ENCODE peak calls at places on chromosomes 2 and 18, in five cellular contexts. L is ovary, U is osteoblast, X is IMR-90, S is transverse colon. R is an unnamed sample.

GRCh38 chr2:73089270-73090030 is 17.9 kb upstream of the SFXN5 start:
- DNase-seq in L (peak; percentile 48), U (peak; percentile 100), X (peak; percentile 100), S (no peak), R (no peak)

GRCh38 chr2:36458106-36458505 is 102.5 kb downstream of the CRIM1 start:
- DNase-seq in L (no peak), U (no peak), X (no peak), S (no peak), R (no peak)

GRCh38 chr2:227407601-227408089 is 19.9 kb upstream of the SCYGR1 start:
- DNase-seq in L (no peak), U (peak; percentile 58), X (no peak), S (peak; percentile 31), R (no peak)

GRCh38 chr2:69733338-69734039 is 8.4 kb upstream of the ANXA4 start:
- DNase-seq in L (no peak), U (no peak), X (peak; percentile 34), S (no peak), R (no peak)

GRCh38 chr2:171172980-171173542 is 12.4 kb upstream of the TLK1 start:
- DNase-seq in L (no peak), U (no peak), X (peak; percentile 48), S (no peak), R (no peak)

GRCh38 chr18:12921178-12921577 is 26.6 kb upstream of the SEH1L start:
- DNase-seq in L (no peak), U (no peak), X (no peak), S (no peak), R (no peak)

GRCh38 chr2:220228310-220229006 is 601.0 kb downstream of the SLC4A3 start:
- DNase-seq in L (no peak), U (peak; percentile 78), X (peak; percentile 99), S (no peak), R (no peak)

GRCh38 chr18:49726564-49726963 is 86.8 kb downstream of the ACAA2 start:
- DNase-seq in L (no peak), U (peak; percentile 29), X (peak; percentile 13), S (no peak), R (no peak)

GRCh38 chr2:60230596-60230995 is 322.9 kb downstream of the BCL11A start:
- DNase-seq in L (no peak), U (no peak), X (no peak), S (no peak), R (no peak)

GRCh38 chr2:103144837-103145236 is 383.0 kb downstream of the TMEM182 start:
- DNase-seq in L (no peak), U (no peak), X (no peak), S (no peak), R (no peak)

GRCh38 chr2:197675711-197676188 is 363 bp upstream of the RFTN2 start:
- DNase-seq in L (no peak), U (peak; percentile 22), X (peak; percentile 76), S (no peak), R (no peak)

GRCh38 chr2:16165518-16166326 is 225.4 kb downstream of the MYCN start:
- DNase-seq in L (no peak), U (no peak), X (no peak), S (no peak), R (no peak)

GRCh38 chr2:241237047-241237446 is 48.6 kb downstream of the ANO7 start:
- DNase-seq in L (peak; percentile 69), U (peak; percentile 57), X (no peak), S (no peak), R (no peak)

GRCh38 chr2:241235859-241236593 is 47.5 kb downstream of the ANO7 start:
- DNase-seq in L (peak; percentile 29), U (peak; percentile 44), X (no peak), S (no peak), R (no peak)

GRCh38 chr2:241238693-241239198 is 50.3 kb downstream of the ANO7 start:
- DNase-seq in L (no peak), U (peak; percentile 31), X (no peak), S (no peak), R (no peak)

GRCh38 chr2:241239552-241240202 is 51.2 kb downstream of the ANO7 start:
- DNase-seq in L (no peak), U (peak; percentile 78), X (no peak), S (no peak), R (no peak)

DNA sequence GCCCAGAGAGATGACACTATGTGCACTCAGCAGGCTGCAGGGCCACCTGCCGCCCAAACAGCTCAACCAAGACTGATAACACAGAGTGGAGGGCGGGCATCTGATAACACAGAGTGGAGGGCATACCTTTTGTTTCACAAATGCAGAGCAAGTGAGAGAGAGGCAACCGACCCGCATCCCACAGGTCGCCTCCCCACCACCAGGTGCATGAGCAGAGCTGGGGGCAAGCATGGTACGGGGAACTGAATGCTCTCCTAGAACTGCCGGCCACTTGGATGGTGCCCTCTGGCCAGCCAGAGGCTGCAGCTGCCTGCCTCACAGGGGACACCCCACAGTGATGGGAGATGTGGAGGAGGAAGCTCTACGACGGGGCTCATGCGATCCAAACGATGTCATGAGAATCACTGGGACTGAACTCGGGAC is 49.5 kb downstream of the ANO7 start:
- DNase-seq in L (no peak), U (peak; percentile 59), X (no peak), S (no peak), R (no peak)
- H3K36me3 ChIP-seq in L (no peaks in the 10 kb centered on the region), U (peaks cover 98% of the 10 kb centered on the region), X (peaks cover 94% of the 10 kb centered on the region), S (peaks cover 95% of the 10 kb centered on the region), R (peaks cover 2% of the 10 kb centered on the region)

GRCh38 chr2:22894761-22895160 is 490.2 kb upstream of the KLHL29 start:
- DNase-seq in L (no peak), U (no peak), X (no peak), S (no peak), R (no peak)
- H3K36me3 ChIP-seq in L (no peaks in the 10 kb centered on the region), U (no peaks in the 10 kb centered on the region), X (no peaks in the 10 kb centered on the region), S (no peaks in the 10 kb centered on the region), R (no peaks in the 10 kb centered on the region)

DNA sequence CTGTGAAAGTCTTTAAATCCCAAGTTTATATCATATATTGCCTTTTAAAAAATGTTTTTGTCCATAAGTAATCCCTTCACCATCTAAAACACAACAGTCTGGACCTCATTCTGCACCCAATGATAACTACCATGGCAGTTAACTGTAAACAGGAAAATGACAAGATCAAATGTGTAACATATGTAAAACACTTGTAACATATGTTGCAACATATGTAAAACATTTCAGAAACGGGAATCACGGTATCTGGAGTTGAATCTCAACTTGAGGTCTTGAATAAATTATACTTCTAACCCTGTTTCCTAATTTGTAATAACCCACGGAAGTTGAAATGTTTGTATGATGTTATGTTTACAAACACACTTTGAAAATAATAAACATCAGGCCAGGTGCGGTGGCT is 6.2 kb downstream of the LRPPRC start:
- DNase-seq in L (no peak), U (no peak), X (no peak), S (no peak), R (no peak)
- H3K36me3 ChIP-seq in L (no peaks in the 10 kb centered on the region), U (peaks cover 16% of the 10 kb centered on the region), X (peaks cover 5% of the 10 kb centered on the region), S (no peaks in the 10 kb centered on the region), R (peaks cover 17% of the 10 kb centered on the region)

GRCh38 chr2:96113951-96114350 is 2.4 kb downstream of the ADRA2B start:
- DNase-seq in L (no peak), U (peak; percentile 80), X (no peak), S (no peak), R (no peak)

GRCh38 chr2:96116424-96116878 is at the start of gene ADRA2B:
- DNase-seq in L (peak; percentile 54), U (peak; percentile 86), X (no peak), S (peak; percentile 88), R (peak; percentile 88)

GRCh38 chr2:96115631-96116423 is 544 bp downstream of the ADRA2B start:
- DNase-seq in L (no peak), U (peak; percentile 77), X (no peak), S (no peak), R (peak; percentile 35)

GRCh38 chr2:96114546-96114902 is 1.8 kb downstream of the ADRA2B start:
- DNase-seq in L (no peak), U (peak; percentile 78), X (no peak), S (no peak), R (no peak)

GRCh38 chr2:96114903-96115581 is 1.3 kb downstream of the ADRA2B start:
- DNase-seq in L (no peak), U (peak; percentile 76), X (no peak), S (no peak), R (peak; percentile 34)
- H3K36me3 ChIP-seq in L (no peaks in the 10 kb centered on the region), U (no peaks in the 10 kb centered on the region), X (no peaks in the 10 kb centered on the region), S (no peaks in the 10 kb centered on the region), R (no peaks in the 10 kb centered on the region)

GRCh38 chr2:135840601-135841000 is 3.6 kb upstream of the LCT start:
- DNase-seq in L (no peak), U (no peak), X (no peak), S (peak; percentile 18), R (no peak)
- H3K36me3 ChIP-seq in L (no peaks in the 10 kb centered on the region), U (peaks cover 13% of the 10 kb centered on the region), X (peaks cover 4% of the 10 kb centered on the region), S (no peaks in the 10 kb centered on the region), R (peaks cover 7% of the 10 kb centered on the region)

DNA sequence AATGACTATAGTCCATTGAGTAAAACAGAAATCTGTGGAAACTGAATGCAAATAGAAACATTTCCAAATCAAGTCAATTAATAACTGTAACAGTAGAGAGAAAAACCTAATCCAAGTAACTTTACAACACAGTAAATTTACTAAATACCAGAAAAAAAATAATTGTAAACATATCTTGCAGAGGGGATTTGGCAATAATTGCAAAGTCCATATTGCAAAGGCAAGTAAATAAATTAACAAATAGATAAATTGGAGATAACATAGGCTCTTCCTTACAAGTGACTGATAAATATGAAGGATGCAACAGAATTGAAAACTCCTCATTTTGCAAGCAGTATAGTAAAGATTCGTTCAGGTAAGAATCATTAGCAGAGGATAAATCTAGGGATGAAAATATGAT is 65.0 kb downstream of the SMC6 start:
- DNase-seq in L (no peak), U (no peak), X (no peak), S (no peak), R (no peak)
- H3K36me3 ChIP-seq in L (no peaks in the 10 kb centered on the region), U (peaks cover 12% of the 10 kb centered on the region), X (peaks cover 4% of the 10 kb centered on the region), S (peaks cover 6% of the 10 kb centered on the region), R (no peaks in the 10 kb centered on the region)

GRCh38 chr2:241340621-241341163 is 15.4 kb upstream of the FARP2 start:
- DNase-seq in L (no peak), U (peak; percentile 39), X (no peak), S (peak; percentile 28), R (no peak)

GRCh38 chr2:241334813-241335212 is 19.1 kb downstream of the SEPTIN2 start:
- DNase-seq in L (no peak), U (no peak), X (no peak), S (no peak), R (no peak)

GRCh38 chr2:241344925-241345651 is 11.0 kb upstream of the FARP2 start:
- DNase-seq in L (no peak), U (peak; percentile 49), X (peak; percentile 51), S (no peak), R (no peak)

DNA sequence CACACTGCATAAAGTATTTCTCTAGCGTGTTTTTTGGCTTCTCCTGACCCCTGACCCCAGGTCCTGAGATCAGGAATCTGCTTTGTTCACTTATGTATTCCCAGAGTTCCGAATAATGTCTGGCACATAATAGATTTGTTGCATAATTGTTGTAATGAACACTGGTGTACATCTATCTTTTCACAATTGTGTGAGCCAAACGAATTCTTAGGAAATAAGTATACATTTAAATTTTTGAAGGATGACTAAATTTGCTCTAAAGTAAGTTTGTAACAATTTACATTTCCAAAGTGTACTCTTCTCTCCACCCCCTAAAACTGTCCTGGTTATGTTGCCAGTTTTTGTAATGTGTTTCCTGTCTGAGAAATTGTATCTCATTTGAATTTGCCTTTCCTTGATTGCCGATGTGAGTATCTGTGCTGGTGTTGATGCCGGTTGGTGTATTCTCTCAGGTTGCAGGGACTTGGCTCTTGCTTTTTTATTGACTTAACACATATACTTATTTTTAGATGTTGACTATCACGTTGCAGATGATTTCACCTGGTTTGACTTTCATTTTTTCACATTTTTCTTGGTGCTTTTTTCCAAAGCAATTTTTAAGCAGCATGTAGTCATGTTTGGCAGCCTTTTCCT is 16.1 kb upstream of the FARP2 start:
- DNase-seq in L (no peak), U (no peak), X (peak; percentile 59), S (no peak), R (no peak)
- H3K36me3 ChIP-seq in L (peaks cover 5% of the 10 kb centered on the region), U (peaks cover 91% of the 10 kb centered on the region), X (peaks cover 55% of the 10 kb centered on the region), S (peaks cover 50% of the 10 kb centered on the region), R (no peaks in the 10 kb centered on the region)